ENCODE peak calls at places on chromosomes 12 and 14, in six cellular contexts. E is A549; Y is CD4-positive, alpha-beta T cell; T is left lung; I is lung; H is uterus. Z is an unnamed sample.

GRCh38 chr12:113114447-113115178 is 20.9 kb downstream of the RASAL1 start:
- DNase-seq in H (no peak), Y (no peak), T (no peak), I (no peak), E (no peak), Z (no peak)

GRCh38 chr12:9864913-9865675 is 4.1 kb downstream of the CLEC2B start:
- DNase-seq in T (no peak), I (no peak), H (no peak), E (no peak), Y (no peak), Z (no peak)

GRCh38 chr12:76422154-76422877 is 74.1 kb upstream of the BBS10 start:
- DNase-seq in I (no peak), Y (no peak), H (no peak), T (no peak), E (no peak), Z (no peak)

GRCh38 chr14:93956514-93957332 is 19.6 kb downstream of the ASB2 start:
- DNase-seq in Y (no peak), E (no peak), T (no peak), H (no peak), I (no peak), Z (no peak)

GRCh38 chr14:99758915-99759545 is 34.2 kb upstream of the EML1 start:
- DNase-seq in E (no peak), T (no peak), I (no peak), Y (no peak), H (no peak), Z (no peak)

GRCh38 chr12:40222247-40222646 is 2.5 kb upstream of the LRRK2 start:
- DNase-seq in T (no peak), H (no peak), I (no peak), E (no peak), Y (no peak), Z (no peak)

GRCh38 chr12:43835656-43836454 is at the start of gene TMEM117:
- DNase-seq in E (peak; percentile 46), T (peak; percentile 95), Y (peak; percentile 54), H (peak; percentile 66), I (peak; percentile 73), Z (peak; percentile 59)

GRCh38 chr12:55060470-55060869 is 40.7 kb downstream of the NEUROD4 start:
- DNase-seq in I (no peak), T (no peak), Y (no peak), H (no peak), E (no peak), Z (no peak)

GRCh38 chr12:77947326-77947725 is 116.6 kb downstream of the NAV3 start:
- DNase-seq in H (no peak), I (no peak), Y (no peak), E (no peak), T (no peak), Z (no peak)

GRCh38 chr12:129762436-129762835 is 141.4 kb downstream of the TMEM132D start:
- DNase-seq in E (no peak), H (no peak), T (no peak), Y (no peak), I (no peak), Z (no peak)

GRCh38 chr12:66516133-66516532 is 162.7 kb downstream of the GRIP1 start:
- DNase-seq in H (no peak), T (no peak), I (no peak), Y (no peak), E (no peak), Z (no peak)

GRCh38 chr12:103771466-103771865 is 69.6 kb downstream of the NT5DC3 start:
- DNase-seq in H (peak; percentile 52), I (peak; percentile 36), T (peak; percentile 81), Y (no peak), E (peak; percentile 59), Z (peak; percentile 62)

GRCh38 chr12:30598889-30599288 is 96.8 kb downstream of the IPO8 start:
- DNase-seq in I (no peak), H (no peak), T (no peak), E (no peak), Y (no peak), Z (no peak)

GRCh38 chr12:2801044-2801783 is 6.4 kb downstream of the FKBP4 start:
- DNase-seq in E (no peak), T (no peak), H (no peak), Y (no peak), I (no peak), Z (no peak)

GRCh38 chr12:125100551-125101434 is 35.6 kb downstream of the AACS start:
- DNase-seq in Y (no peak), T (peak; percentile 31), E (peak; percentile 21), H (no peak), I (no peak), Z (no peak)

GRCh38 chr12:10159280-10159679 is 12.7 kb downstream of the OLR1 start:
- DNase-seq in T (no peak), Y (no peak), E (no peak), I (no peak), H (no peak), Z (no peak)

GRCh38 chr14:74941676-74942097 is 13.7 kb downstream of the PGF start:
- DNase-seq in E (no peak), H (peak; percentile 57), I (peak; percentile 53), Y (peak; percentile 47), T (peak; percentile 91), Z (no peak)

GRCh38 chr12:6825398-6826124 is 2.6 kb upstream of the P3H3 start:
- DNase-seq in T (peak; percentile 94), Y (peak; percentile 78), H (peak; percentile 89), E (peak; percentile 95), I (peak; percentile 84), Z (peak; percentile 84)

GRCh38 chr12:109967383-109968031 is 28.7 kb downstream of the GIT2 start:
- DNase-seq in E (no peak), Y (no peak), H (no peak), I (no peak), T (no peak), Z (no peak)

GRCh38 chr14:35814371-35815005 is 5.4 kb upstream of the RALGAPA1 start:
- DNase-seq in I (peak; percentile 68), E (no peak), Y (peak; percentile 69), H (no peak), T (no peak), Z (no peak)

GRCh38 chr12:34306133-34306830 is 284.0 kb downstream of the ALG10 start:
- DNase-seq in H (no peak), T (peak; percentile 20), I (no peak), E (no peak), Y (no peak), Z (no peak)
- H3K9me3 ChIP-seq in H (no peaks in the 10 kb centered on the region), T (peaks cover 97% of the 10 kb centered on the region), I (peaks cover 59% of the 10 kb centered on the region), E (no peaks in the 10 kb centered on the region), Y (peaks cover 39% of the 10 kb centered on the region), Z (peaks cover 10% of the 10 kb centered on the region)

DNA sequence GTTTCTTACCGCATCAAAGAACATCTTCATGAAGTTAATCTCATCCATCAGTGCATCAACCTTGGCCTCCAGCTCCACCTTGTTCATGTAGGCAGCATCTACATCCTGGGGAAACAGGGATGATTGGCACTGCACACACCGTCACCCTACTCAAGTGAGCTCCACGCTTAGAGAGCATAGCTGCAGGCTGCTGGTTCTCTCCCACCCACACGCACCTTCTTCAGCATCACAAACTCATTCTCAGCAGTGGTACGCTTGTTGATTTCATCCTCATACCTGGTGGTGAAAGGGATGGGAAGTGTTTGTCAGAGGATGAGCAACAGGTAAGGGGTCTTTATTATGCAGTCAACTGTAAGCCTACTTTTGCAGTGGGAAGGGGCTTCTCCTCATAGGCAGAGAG is 2.3 kb downstream of the KRT5 start:
- DNase-seq in Y (no peak), T (no peak), I (peak; percentile 16), E (no peak), H (no peak), Z (no peak)
- H3K9me3 ChIP-seq in Y (no peaks in the 10 kb centered on the region), T (no peaks in the 10 kb centered on the region), I (peaks cover 3% of the 10 kb centered on the region), E (no peaks in the 10 kb centered on the region), H (no peaks in the 10 kb centered on the region), Z (no peaks in the 10 kb centered on the region)

GRCh38 chr12:34356233-34356987 is 334.1 kb downstream of the ALG10 start:
- DNase-seq in I (no peak), T (no peak), H (no peak), E (no peak), Y (no peak), Z (no peak)

GRCh38 chr12:34358198-34358597 is 335.9 kb downstream of the ALG10 start:
- DNase-seq in T (no peak), H (no peak), Y (no peak), E (no peak), I (no peak), Z (no peak)

GRCh38 chr12:34363050-34363673 is 340.9 kb downstream of the ALG10 start:
- DNase-seq in Y (no peak), I (no peak), T (no peak), E (peak; percentile 74), H (no peak), Z (no peak)

GRCh38 chr12:34357791-34358190 is 335.5 kb downstream of the ALG10 start:
- DNase-seq in T (no peak), I (no peak), Y (no peak), E (no peak), H (no peak), Z (no peak)

DNA sequence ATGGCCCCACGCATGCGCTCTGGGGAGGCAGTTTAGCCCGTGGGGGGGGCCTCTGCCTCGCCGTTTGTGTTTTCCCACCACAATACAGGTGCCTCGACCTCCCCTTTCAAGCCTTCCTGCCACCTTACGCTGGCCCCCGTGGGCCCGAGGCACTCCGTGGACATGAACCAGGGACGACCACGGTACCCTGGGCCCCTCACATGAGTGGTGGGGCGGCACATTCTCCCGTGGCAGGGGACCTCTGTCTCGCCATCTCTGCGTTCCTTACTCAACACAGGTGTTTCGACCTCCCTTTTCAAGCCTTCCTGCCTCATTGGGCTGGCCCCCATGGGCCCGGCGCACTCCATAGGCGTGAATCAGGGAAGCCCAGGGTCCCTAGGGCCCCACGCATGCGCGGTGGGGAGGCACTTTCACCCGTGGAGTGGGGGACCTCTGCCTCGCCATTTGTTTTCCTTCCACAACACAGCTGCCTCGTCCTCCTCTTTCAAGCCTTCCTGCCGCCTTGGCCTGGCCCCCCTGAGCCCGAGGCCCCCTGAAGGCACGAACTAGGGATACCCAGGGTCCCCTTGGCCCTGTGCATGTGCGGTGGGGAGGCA is 339.5 kb downstream of the ALG10 start:
- DNase-seq in H (no peak), T (no peak), E (no peak), Y (no peak), I (no peak), Z (no peak)
- H3K9me3 ChIP-seq in H (no peaks in the 10 kb centered on the region), T (peaks cover 99% of the 10 kb centered on the region), E (no peaks in the 10 kb centered on the region), Y (peaks cover 31% of the 10 kb centered on the region), I (peaks cover 86% of the 10 kb centered on the region), Z (peaks cover 45% of the 10 kb centered on the region)

GRCh38 chr12:1608783-1609119 is 14.4 kb upstream of the FBXL14 start:
- DNase-seq in H (no peak), T (no peak), I (no peak), E (no peak), Y (no peak), Z (no peak)
- H3K9me3 ChIP-seq in H (no peaks in the 10 kb centered on the region), T (no peaks in the 10 kb centered on the region), I (no peaks in the 10 kb centered on the region), E (no peaks in the 10 kb centered on the region), Y (no peaks in the 10 kb centered on the region), Z (no peaks in the 10 kb centered on the region)

GRCh38 chr14:106578479-106578878 is 1052.1 kb downstream of the TMEM121 start:
- DNase-seq in T (no peak), I (no peak), E (no peak), H (no peak), Y (no peak), Z (no peak)
- H3K9me3 ChIP-seq in T (no peaks in the 10 kb centered on the region), I (no peaks in the 10 kb centered on the region), E (no peaks in the 10 kb centered on the region), H (no peaks in the 10 kb centered on the region), Y (no peaks in the 10 kb centered on the region), Z (no peaks in the 10 kb centered on the region)

DNA sequence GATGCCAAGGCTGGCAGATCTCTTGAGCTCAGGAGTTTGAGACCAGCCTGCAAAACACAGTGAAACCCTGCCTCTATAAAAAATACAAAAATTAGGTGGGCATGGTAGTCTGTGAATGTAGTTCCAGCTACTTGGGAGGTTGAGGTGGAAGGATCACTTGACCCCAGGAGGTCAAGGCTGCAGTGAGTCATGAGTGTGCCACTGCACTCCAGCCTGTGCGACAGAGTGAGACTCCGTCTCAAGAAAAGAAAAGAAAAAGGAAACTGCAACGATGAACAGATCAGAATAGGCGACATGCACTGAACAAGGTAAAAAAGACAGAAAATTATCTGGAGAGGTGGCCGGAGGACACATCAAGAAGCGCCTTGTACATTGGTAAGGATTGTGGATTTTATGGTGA is 273.7 kb upstream of the AMIGO2 start:
- DNase-seq in T (no peak), Y (no peak), E (no peak), I (no peak), H (no peak), Z (no peak)
- H3K9me3 ChIP-seq in T (no peaks in the 10 kb centered on the region), Y (no peaks in the 10 kb centered on the region), E (no peaks in the 10 kb centered on the region), I (no peaks in the 10 kb centered on the region), H (no peaks in the 10 kb centered on the region), Z (no peaks in the 10 kb centered on the region)